ENCODE peak calls at places on chromosomes 5 and 9, in four cellular contexts. X, Y, W and Q are unnamed samples.

GRCh38 chr5:144794922-144795321 is 624.2 kb downstream of the KCTD16 start:
- DNase-seq in Y (no peak), W (peak; percentile 6), X (no peak), Q (no peak)

GRCh38 chr5:135571210-135571609 is 7.6 kb downstream of the CXCL14 start:
- DNase-seq in W (peak; percentile 71), X (no peak), Y (no peak), Q (no peak)

GRCh38 chr9:131579789-131580211 is 34.5 kb downstream of the PRRT1B start:
- DNase-seq in Y (no peak), W (no peak), X (no peak), Q (no peak)

GRCh38 chr5:159975462-159976019 is 33.4 kb upstream of the TTC1 start:
- DNase-seq in W (peak; percentile 91), X (no peak), Y (no peak), Q (no peak)

GRCh38 chr5:134018154-134018985 is 13.6 kb upstream of the VDAC1 start:
- DNase-seq in X (no peak), W (peak; percentile 69), Y (no peak), Q (no peak)

GRCh38 chr5:122849746-122850145 is 4.3 kb downstream of the SNX24 start:
- DNase-seq in W (peak; percentile 71), Y (no peak), X (no peak), Q (no peak)

GRCh38 chr9:93320591-93321219 is 130.8 kb upstream of the FAM120A start:
- DNase-seq in X (no peak), Y (no peak), W (no peak), Q (no peak)

GRCh38 chr9:79694208-79694607 is 122.4 kb downstream of the TLE4 start:
- DNase-seq in Y (no peak), X (no peak), W (no peak), Q (no peak)

GRCh38 chr5:1273745-1274144 is 21.1 kb downstream of the TERT start:
- DNase-seq in Y (no peak), W (no peak), X (no peak), Q (no peak)

GRCh38 chr9:130681769-130682489 is 11.7 kb upstream of the EXOSC2 start:
- DNase-seq in Y (no peak), X (no peak), W (no peak), Q (no peak)

GRCh38 chr9:114570742-114571141 is 16.8 kb upstream of the ATP6V1G1 start:
- DNase-seq in X (no peak), W (no peak), Y (no peak), Q (no peak)

GRCh38 chr9:81522721-81523551 is 166.4 kb downstream of the TLE1 start:
- DNase-seq in X (no peak), W (peak; percentile 78), Y (peak; percentile 40), Q (no peak)

GRCh38 chr5:142215915-142216681 is 107.5 kb downstream of the NDFIP1 start:
- DNase-seq in X (peak; percentile 74), W (peak; percentile 99), Y (no peak), Q (peak; percentile 10)

GRCh38 chr5:99061711-99062110 is 132.9 kb upstream of the CHD1 start:
- DNase-seq in Y (no peak), X (no peak), W (peak; percentile 73), Q (no peak)

GRCh38 chr9:20611751-20612287 is 10.5 kb downstream of the MLLT3 start:
- DNase-seq in W (peak; percentile 93), Y (no peak), X (no peak), Q (no peak)